ENCODE peak calls at places on chromosomes 13 and 19, in nine cellular contexts. One of them, this sample, is unnamed.

GRCh38 chr13:55155046-55155445 is 1985.7 kb upstream of the PRR20A start:
- DNase-seq in AG09319: no peak
- DNase-seq in kidney epithelial cell: no peak
- DNase-seq in fibroblast of lung: no peak
- DNase-seq in WTC11: no peak
- DNase-seq in cardiac muscle cell: no peak
- DNase-seq in activated B cell treated with CpG ODN at 0.5 μM for 24 hours: no peak
- DNase-seq in Calu3: no peak
- DNase-seq in ovary: no peak
- DNase-seq in this sample: no peak

GRCh38 chr19:2460245-2460644 is 3.5 kb upstream of the LMNB2 start:
- DNase-seq in AG09319: no peak
- DNase-seq in kidney epithelial cell: no peak
- DNase-seq in fibroblast of lung: no peak
- DNase-seq in WTC11: no peak
- DNase-seq in cardiac muscle cell: no peak
- DNase-seq in activated B cell treated with CpG ODN at 0.5 μM for 24 hours: no peak
- DNase-seq in Calu3: no peak
- DNase-seq in ovary: no peak
- DNase-seq in this sample: no peak

GRCh38 chr13:68888832-68889231 is 1218.8 kb upstream of the ATXN8OS start:
- DNase-seq in AG09319: no peak
- DNase-seq in kidney epithelial cell: no peak
- DNase-seq in fibroblast of lung: no peak
- DNase-seq in WTC11: no peak
- DNase-seq in cardiac muscle cell: no peak
- DNase-seq in activated B cell treated with CpG ODN at 0.5 μM for 24 hours: no peak
- DNase-seq in Calu3: no peak
- DNase-seq in ovary: no peak
- DNase-seq in this sample: no peak

GRCh38 chr19:50703915-50704548 is 15.6 kb downstream of the SHANK1 start:
- DNase-seq in AG09319: no peak
- DNase-seq in kidney epithelial cell: no peak
- DNase-seq in fibroblast of lung: no peak
- DNase-seq in WTC11: no peak
- DNase-seq in cardiac muscle cell: peak; percentile 55
- DNase-seq in activated B cell treated with CpG ODN at 0.5 μM for 24 hours: no peak
- DNase-seq in Calu3: peak; percentile 40
- DNase-seq in ovary: no peak
- DNase-seq in this sample: no peak

GRCh38 chr19:6519289-6519688 is 11.5 kb upstream of the TNFSF9 start:
- DNase-seq in AG09319: peak; percentile 27
- DNase-seq in kidney epithelial cell: peak; percentile 52
- DNase-seq in fibroblast of lung: peak; percentile 74
- DNase-seq in WTC11: no peak
- DNase-seq in cardiac muscle cell: no peak
- DNase-seq in activated B cell treated with CpG ODN at 0.5 μM for 24 hours: no peak
- DNase-seq in Calu3: no peak
- DNase-seq in ovary: no peak
- DNase-seq in this sample: no peak

GRCh38 chr13:36986462-36987240 is 12.5 kb downstream of the ALG5 start:
- DNase-seq in AG09319: no peak
- DNase-seq in kidney epithelial cell: no peak
- DNase-seq in fibroblast of lung: no peak
- DNase-seq in WTC11: no peak
- DNase-seq in cardiac muscle cell: no peak
- DNase-seq in activated B cell treated with CpG ODN at 0.5 μM for 24 hours: no peak
- DNase-seq in Calu3: no peak
- DNase-seq in ovary: no peak
- DNase-seq in this sample: no peak

GRCh38 chr19:33368074-33368864 is 5.2 kb upstream of the CEBPG start:
- DNase-seq in AG09319: no peak
- DNase-seq in kidney epithelial cell: no peak
- DNase-seq in fibroblast of lung: peak; percentile 26
- DNase-seq in WTC11: no peak
- DNase-seq in cardiac muscle cell: peak; percentile 34
- DNase-seq in activated B cell treated with CpG ODN at 0.5 μM for 24 hours: no peak
- DNase-seq in Calu3: no peak
- DNase-seq in ovary: no peak
- DNase-seq in this sample: no peak

GRCh38 chr19:52492201-52492960 is 35.1 kb upstream of the ZNF808 start:
- DNase-seq in AG09319: no peak
- DNase-seq in kidney epithelial cell: no peak
- DNase-seq in fibroblast of lung: no peak
- DNase-seq in WTC11: peak; percentile 97
- DNase-seq in cardiac muscle cell: peak; percentile 82
- DNase-seq in activated B cell treated with CpG ODN at 0.5 μM for 24 hours: no peak
- DNase-seq in Calu3: no peak
- DNase-seq in ovary: no peak
- DNase-seq in this sample: no peak

GRCh38 chr19:18980432-18981020 is 39.5 kb upstream of the HOMER3 start:
- DNase-seq in AG09319: no peak
- DNase-seq in kidney epithelial cell: no peak
- DNase-seq in fibroblast of lung: no peak
- DNase-seq in WTC11: no peak
- DNase-seq in cardiac muscle cell: no peak
- DNase-seq in activated B cell treated with CpG ODN at 0.5 μM for 24 hours: no peak
- DNase-seq in Calu3: no peak
- DNase-seq in ovary: no peak
- DNase-seq in this sample: no peak

GRCh38 chr13:38141792-38142191 is 207.9 kb upstream of the UFM1 start:
- DNase-seq in AG09319: no peak
- DNase-seq in kidney epithelial cell: no peak
- DNase-seq in fibroblast of lung: no peak
- DNase-seq in WTC11: no peak
- DNase-seq in cardiac muscle cell: no peak
- DNase-seq in activated B cell treated with CpG ODN at 0.5 μM for 24 hours: no peak
- DNase-seq in Calu3: no peak
- DNase-seq in ovary: no peak
- DNase-seq in this sample: no peak

GRCh38 chr19:16661480-16662034 is 618 bp downstream of the TMEM38A start:
- DNase-seq in AG09319: no peak
- DNase-seq in kidney epithelial cell: no peak
- DNase-seq in fibroblast of lung: no peak
- DNase-seq in WTC11: peak; percentile 54
- DNase-seq in cardiac muscle cell: peak; percentile 50
- DNase-seq in activated B cell treated with CpG ODN at 0.5 μM for 24 hours: peak; percentile 27
- DNase-seq in Calu3: peak; percentile 6
- DNase-seq in ovary: peak; percentile 34
- DNase-seq in this sample: peak; percentile 13

GRCh38 chr19:5828661-5829566 is 10.6 kb downstream of the FUT6 start:
- DNase-seq in AG09319: no peak
- DNase-seq in kidney epithelial cell: no peak
- DNase-seq in fibroblast of lung: peak; percentile 5
- DNase-seq in WTC11: peak; percentile 67
- DNase-seq in cardiac muscle cell: peak; percentile 96
- DNase-seq in activated B cell treated with CpG ODN at 0.5 μM for 24 hours: no peak
- DNase-seq in Calu3: no peak
- DNase-seq in ovary: no peak
- DNase-seq in this sample: peak; percentile 6

GRCh38 chr19:14114854-14115253 is 2.7 kb downstream of the PRKACA start:
- DNase-seq in AG09319: no peak
- DNase-seq in kidney epithelial cell: no peak
- DNase-seq in fibroblast of lung: no peak
- DNase-seq in WTC11: peak; percentile 77
- DNase-seq in cardiac muscle cell: peak; percentile 44
- DNase-seq in activated B cell treated with CpG ODN at 0.5 μM for 24 hours: peak; percentile 48
- DNase-seq in Calu3: peak; percentile 71
- DNase-seq in ovary: no peak
- DNase-seq in this sample: no peak

GRCh38 chr13:102091231-102091630 is 310.6 kb downstream of the FGF14 start:
- DNase-seq in AG09319: no peak
- DNase-seq in kidney epithelial cell: no peak
- DNase-seq in fibroblast of lung: no peak
- DNase-seq in WTC11: peak; percentile 61
- DNase-seq in cardiac muscle cell: peak; percentile 1
- DNase-seq in activated B cell treated with CpG ODN at 0.5 μM for 24 hours: no peak
- DNase-seq in Calu3: peak; percentile 3
- DNase-seq in ovary: no peak
- DNase-seq in this sample: no peak
- TF ChIP-seq CTCF in AG09319: peak; percentile 0
- TF ChIP-seq CTCF in kidney epithelial cell: peak; percentile 32
- TF ChIP-seq CTCF in fibroblast of lung: no peak
- TF ChIP-seq CTCF in WTC11: no peak
- TF ChIP-seq CTCF in cardiac muscle cell: no peak
- TF ChIP-seq CTCF in activated B cell treated with CpG ODN at 0.5 μM for 24 hours: no peak
- TF ChIP-seq CTCF in Calu3: no peak
- TF ChIP-seq CTCF in ovary: no peak
- TF ChIP-seq CTCF in this sample: no peak

DNA sequence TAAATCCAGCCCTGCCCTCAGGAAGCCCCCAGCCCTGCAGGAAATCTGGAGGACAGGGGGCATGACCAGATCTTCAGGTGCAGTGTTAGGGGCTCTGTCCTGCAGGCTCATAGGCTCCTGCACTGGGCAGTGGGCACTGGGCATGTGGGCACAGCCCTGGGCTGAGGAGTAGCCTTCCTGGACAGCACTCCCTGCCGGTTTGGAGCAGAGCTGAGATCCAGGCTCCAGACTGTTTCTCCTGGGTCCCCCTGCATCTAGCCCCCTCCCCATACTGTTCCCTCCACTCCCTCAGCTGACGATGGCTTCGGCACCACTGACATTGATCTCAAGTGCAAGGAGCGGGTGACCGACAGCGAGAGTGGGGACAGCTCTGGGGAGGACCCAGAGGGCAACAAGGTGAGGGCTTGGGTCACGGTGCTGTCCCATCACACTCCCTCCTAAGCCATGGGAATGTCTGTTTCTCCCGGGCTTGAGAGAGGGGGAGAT is 12.3 kb upstream of the PRR19 start:
- DNase-seq in AG09319: no peak
- DNase-seq in kidney epithelial cell: no peak
- DNase-seq in fibroblast of lung: no peak
- DNase-seq in WTC11: no peak
- DNase-seq in cardiac muscle cell: no peak
- DNase-seq in activated B cell treated with CpG ODN at 0.5 μM for 24 hours: no peak
- DNase-seq in Calu3: no peak
- DNase-seq in ovary: no peak
- DNase-seq in this sample: no peak
- TF ChIP-seq CTCF in AG09319: no peak
- TF ChIP-seq CTCF in kidney epithelial cell: no peak
- TF ChIP-seq CTCF in fibroblast of lung: no peak
- TF ChIP-seq CTCF in WTC11: no peak
- TF ChIP-seq CTCF in cardiac muscle cell: no peak
- TF ChIP-seq CTCF in activated B cell treated with CpG ODN at 0.5 μM for 24 hours: no peak
- TF ChIP-seq CTCF in Calu3: no peak
- TF ChIP-seq CTCF in ovary: no peak
- TF ChIP-seq CTCF in this sample: no peak

GRCh38 chr19:41161903-41162302 is 31.1 kb upstream of the CYP2S1 start:
- DNase-seq in AG09319: no peak
- DNase-seq in kidney epithelial cell: no peak
- DNase-seq in fibroblast of lung: no peak
- DNase-seq in WTC11: peak; percentile 73
- DNase-seq in cardiac muscle cell: no peak
- DNase-seq in activated B cell treated with CpG ODN at 0.5 μM for 24 hours: no peak
- DNase-seq in Calu3: no peak
- DNase-seq in ovary: no peak
- DNase-seq in this sample: no peak

GRCh38 chr19:41159861-41160260 is 33.2 kb upstream of the CYP2S1 start:
- DNase-seq in AG09319: no peak
- DNase-seq in kidney epithelial cell: no peak
- DNase-seq in fibroblast of lung: no peak
- DNase-seq in WTC11: no peak
- DNase-seq in cardiac muscle cell: no peak
- DNase-seq in activated B cell treated with CpG ODN at 0.5 μM for 24 hours: no peak
- DNase-seq in Calu3: no peak
- DNase-seq in ovary: no peak
- DNase-seq in this sample: no peak

GRCh38 chr19:41154060-41154459 is 39.0 kb upstream of the CYP2S1 start:
- DNase-seq in AG09319: no peak
- DNase-seq in kidney epithelial cell: no peak
- DNase-seq in fibroblast of lung: no peak
- DNase-seq in WTC11: no peak
- DNase-seq in cardiac muscle cell: no peak
- DNase-seq in activated B cell treated with CpG ODN at 0.5 μM for 24 hours: no peak
- DNase-seq in Calu3: no peak
- DNase-seq in ovary: no peak
- DNase-seq in this sample: no peak

DNA sequence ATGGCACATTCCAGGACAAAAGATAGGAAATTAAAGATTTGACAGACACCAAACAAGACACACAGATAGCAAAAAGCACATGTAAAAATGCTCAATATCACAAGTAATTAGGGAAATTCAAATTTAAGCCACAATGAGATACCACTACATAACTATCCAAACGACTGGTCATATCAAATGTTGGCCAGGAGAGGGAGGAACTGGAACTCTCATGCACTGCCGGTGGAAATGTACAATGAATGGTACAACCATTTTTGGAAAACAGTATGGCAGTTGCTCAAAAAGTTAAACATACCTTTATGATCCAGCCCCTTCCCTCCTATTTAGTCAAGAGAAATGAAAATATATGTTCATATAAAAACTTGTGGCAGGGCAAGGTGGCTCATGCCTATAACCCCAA is 36.8 kb upstream of the CYP2S1 start:
- DNase-seq in AG09319: no peak
- DNase-seq in kidney epithelial cell: no peak
- DNase-seq in fibroblast of lung: no peak
- DNase-seq in WTC11: no peak
- DNase-seq in cardiac muscle cell: no peak
- DNase-seq in activated B cell treated with CpG ODN at 0.5 μM for 24 hours: no peak
- DNase-seq in Calu3: no peak
- DNase-seq in ovary: no peak
- DNase-seq in this sample: no peak
- TF ChIP-seq CTCF in AG09319: no peak
- TF ChIP-seq CTCF in kidney epithelial cell: no peak
- TF ChIP-seq CTCF in fibroblast of lung: no peak
- TF ChIP-seq CTCF in WTC11: no peak
- TF ChIP-seq CTCF in cardiac muscle cell: peak; percentile 16
- TF ChIP-seq CTCF in activated B cell treated with CpG ODN at 0.5 μM for 24 hours: no peak
- TF ChIP-seq CTCF in Calu3: no peak
- TF ChIP-seq CTCF in ovary: no peak
- TF ChIP-seq CTCF in this sample: no peak

GRCh38 chr13:111286162-111286561 is 34.3 kb upstream of the TEX29 start:
- DNase-seq in AG09319: no peak
- DNase-seq in kidney epithelial cell: no peak
- DNase-seq in fibroblast of lung: no peak
- DNase-seq in WTC11: no peak
- DNase-seq in cardiac muscle cell: no peak
- DNase-seq in activated B cell treated with CpG ODN at 0.5 μM for 24 hours: no peak
- DNase-seq in Calu3: no peak
- DNase-seq in ovary: no peak
- DNase-seq in this sample: no peak
- TF ChIP-seq CTCF in AG09319: no peak
- TF ChIP-seq CTCF in kidney epithelial cell: peak; percentile 6
- TF ChIP-seq CTCF in fibroblast of lung: no peak
- TF ChIP-seq CTCF in WTC11: no peak
- TF ChIP-seq CTCF in cardiac muscle cell: no peak
- TF ChIP-seq CTCF in activated B cell treated with CpG ODN at 0.5 μM for 24 hours: no peak
- TF ChIP-seq CTCF in Calu3: no peak
- TF ChIP-seq CTCF in ovary: no peak
- TF ChIP-seq CTCF in this sample: no peak

DNA sequence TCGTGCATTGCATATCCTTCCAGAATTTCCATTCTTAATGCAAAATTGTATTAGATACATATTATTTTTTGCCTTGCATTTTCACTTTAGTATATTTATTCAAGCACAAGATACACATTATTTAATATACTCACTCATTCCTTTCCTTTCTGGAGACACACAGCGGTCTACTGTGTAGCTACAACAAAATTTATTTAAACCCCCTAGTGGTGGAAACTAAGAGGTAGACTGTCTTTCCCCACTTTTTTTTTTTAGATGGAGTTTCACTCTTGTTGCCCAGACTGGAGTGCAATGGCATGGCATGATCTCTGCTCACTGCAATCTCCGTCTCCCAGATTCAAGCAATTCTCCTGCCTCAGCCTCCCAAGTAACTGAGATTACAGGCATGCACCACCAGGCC is 2040.3 kb upstream of the PCDH20 start:
- DNase-seq in AG09319: no peak
- DNase-seq in kidney epithelial cell: no peak
- DNase-seq in fibroblast of lung: no peak
- DNase-seq in WTC11: no peak
- DNase-seq in cardiac muscle cell: no peak
- DNase-seq in activated B cell treated with CpG ODN at 0.5 μM for 24 hours: no peak
- DNase-seq in Calu3: no peak
- DNase-seq in ovary: no peak
- DNase-seq in this sample: no peak
- TF ChIP-seq CTCF in AG09319: peak; percentile 5
- TF ChIP-seq CTCF in kidney epithelial cell: peak; percentile 13
- TF ChIP-seq CTCF in fibroblast of lung: no peak
- TF ChIP-seq CTCF in WTC11: peak; percentile 42
- TF ChIP-seq CTCF in cardiac muscle cell: no peak
- TF ChIP-seq CTCF in activated B cell treated with CpG ODN at 0.5 μM for 24 hours: no peak
- TF ChIP-seq CTCF in Calu3: no peak
- TF ChIP-seq CTCF in ovary: no peak
- TF ChIP-seq CTCF in this sample: no peak